ENCODE peak calls at places on chromosomes 4 and X, in four cellular contexts. One of them, this sample, is unnamed.

GRCh38 chr4:190121759-190122158 is 51.8 kb upstream of the DUX4 start:
- DNase-seq in HepG2: no peak
- DNase-seq in transverse colon: no peak
- DNase-seq in SK-N-MC: no peak
- DNase-seq in this sample: peak; percentile 84

GRCh38 chrX:39648548-39649254 is 449.1 kb downstream of the BCOR start:
- DNase-seq in transverse colon: no peak
- DNase-seq in HepG2: no peak
- DNase-seq in SK-N-MC: no peak
- DNase-seq in this sample: no peak

GRCh38 chrX:55290963-55291362 is 26.2 kb upstream of the PAGE3 start:
- DNase-seq in HepG2: no peak
- DNase-seq in SK-N-MC: no peak
- DNase-seq in transverse colon: no peak
- DNase-seq in this sample: no peak

GRCh38 chr4:14916554-14917304 is 85.6 kb upstream of the CPEB2 start:
- DNase-seq in transverse colon: no peak
- DNase-seq in HepG2: peak; percentile 23
- DNase-seq in SK-N-MC: no peak
- DNase-seq in this sample: no peak

GRCh38 chr4:162650166-162650565 is 486.4 kb upstream of the FSTL5 start:
- DNase-seq in SK-N-MC: no peak
- DNase-seq in HepG2: no peak
- DNase-seq in transverse colon: no peak
- DNase-seq in this sample: no peak

GRCh38 chr4:87465739-87466366 is 43.5 kb downstream of the NUDT9 start:
- DNase-seq in transverse colon: no peak
- DNase-seq in HepG2: peak; percentile 45
- DNase-seq in SK-N-MC: peak; percentile 35
- DNase-seq in this sample: no peak

GRCh38 chr4:52376107-52376704 is 282.9 kb downstream of the USP46 start:
- DNase-seq in SK-N-MC: peak; percentile 20
- DNase-seq in HepG2: peak; percentile 45
- DNase-seq in transverse colon: no peak
- DNase-seq in this sample: no peak

GRCh38 chr4:173522160-173522873 is 7.7 kb downstream of the HAND2 start:
- DNase-seq in transverse colon: peak; percentile 71
- DNase-seq in HepG2: no peak
- DNase-seq in SK-N-MC: no peak
- DNase-seq in this sample: peak; percentile 79

GRCh38 chr4:76155979-76156378 is 7.8 kb upstream of the NUP54 start:
- DNase-seq in transverse colon: no peak
- DNase-seq in SK-N-MC: no peak
- DNase-seq in HepG2: no peak
- DNase-seq in this sample: no peak

GRCh38 chr4:36841583-36842326 is 402.8 kb upstream of the NWD2 start:
- DNase-seq in HepG2: no peak
- DNase-seq in transverse colon: no peak
- DNase-seq in SK-N-MC: no peak
- DNase-seq in this sample: no peak

GRCh38 chr4:72701987-72702819 is 133.2 kb upstream of the ADAMTS3 start:
- DNase-seq in SK-N-MC: peak; percentile 32
- DNase-seq in HepG2: peak; percentile 42
- DNase-seq in transverse colon: no peak
- DNase-seq in this sample: no peak

GRCh38 chr4:155759372-155760252 is 791 bp downstream of the GUCY1B1 start:
- DNase-seq in HepG2: no peak
- DNase-seq in transverse colon: peak; percentile 23
- DNase-seq in SK-N-MC: no peak
- DNase-seq in this sample: peak; percentile 83

GRCh38 chrX:77434949-77435348 is 12.2 kb upstream of the FGF16 start:
- DNase-seq in SK-N-MC: no peak
- DNase-seq in transverse colon: no peak
- DNase-seq in HepG2: no peak
- DNase-seq in this sample: no peak

GRCh38 chr4:110275871-110276270 is 77.5 kb upstream of the ELOVL6 start:
- DNase-seq in transverse colon: no peak
- DNase-seq in HepG2: no peak
- DNase-seq in SK-N-MC: no peak
- DNase-seq in this sample: no peak

GRCh38 chr4:132316738-132317137 is 832.4 kb upstream of the PCDH10 start:
- DNase-seq in transverse colon: no peak
- DNase-seq in HepG2: no peak
- DNase-seq in SK-N-MC: no peak
- DNase-seq in this sample: no peak

GRCh38 chrX:41471786-41472185 is 24.6 kb downstream of the NYX start:
- DNase-seq in HepG2: no peak
- DNase-seq in SK-N-MC: no peak
- DNase-seq in transverse colon: no peak
- DNase-seq in this sample: no peak

GRCh38 chr4:177239878-177240277 is 69.8 kb upstream of the NEIL3 start:
- DNase-seq in HepG2: no peak
- DNase-seq in SK-N-MC: no peak
- DNase-seq in transverse colon: no peak
- DNase-seq in this sample: no peak

GRCh38 chr4:172982151-172982590 is 186.4 kb upstream of the GALNT7 start:
- DNase-seq in transverse colon: no peak
- DNase-seq in HepG2: no peak
- DNase-seq in SK-N-MC: no peak
- DNase-seq in this sample: no peak

GRCh38 chr4:99144070-99144469 is at the start of gene ADH4:
- DNase-seq in SK-N-MC: no peak
- DNase-seq in transverse colon: peak; percentile 19
- DNase-seq in HepG2: peak; percentile 83
- DNase-seq in this sample: no peak

GRCh38 chr4:81723927-81724587 is 252.3 kb upstream of the RASGEF1B start:
- DNase-seq in HepG2: no peak
- DNase-seq in SK-N-MC: no peak
- DNase-seq in transverse colon: peak; percentile 31
- DNase-seq in this sample: no peak

DNA sequence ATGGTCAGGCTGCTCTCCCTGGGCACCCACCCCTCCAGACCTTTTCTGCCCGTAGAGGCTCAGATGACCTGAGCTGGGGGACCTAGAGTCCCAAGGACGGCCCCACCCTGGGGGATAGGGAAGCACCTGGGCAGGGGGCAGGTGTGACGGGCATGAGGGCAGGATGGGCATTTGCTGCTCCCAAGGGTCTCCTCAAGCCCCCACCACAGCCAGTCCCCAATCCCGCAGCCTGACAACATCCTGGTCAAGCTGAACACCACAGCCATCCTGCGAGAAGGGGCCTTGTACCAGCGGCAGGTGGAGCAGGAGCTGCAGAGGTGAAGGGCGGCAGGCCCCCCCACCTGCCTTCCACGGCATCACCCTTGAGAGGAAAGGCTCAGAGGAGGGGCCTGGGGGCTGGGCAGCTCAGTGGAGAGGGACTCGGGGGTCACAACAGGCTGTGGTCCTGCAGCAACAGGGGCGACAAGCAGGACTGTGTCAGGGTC is 17.8 kb upstream of the RNF4 start:
- DNase-seq in SK-N-MC: no peak
- DNase-seq in transverse colon: no peak
- DNase-seq in HepG2: no peak
- DNase-seq in this sample: no peak
- TF ChIP-seq POLR2AphosphoS5 in SK-N-MC: no peak
- TF ChIP-seq POLR2AphosphoS5 in transverse colon: no peak
- TF ChIP-seq POLR2AphosphoS5 in HepG2: no peak
- TF ChIP-seq POLR2AphosphoS5 in this sample: no peak

DNA sequence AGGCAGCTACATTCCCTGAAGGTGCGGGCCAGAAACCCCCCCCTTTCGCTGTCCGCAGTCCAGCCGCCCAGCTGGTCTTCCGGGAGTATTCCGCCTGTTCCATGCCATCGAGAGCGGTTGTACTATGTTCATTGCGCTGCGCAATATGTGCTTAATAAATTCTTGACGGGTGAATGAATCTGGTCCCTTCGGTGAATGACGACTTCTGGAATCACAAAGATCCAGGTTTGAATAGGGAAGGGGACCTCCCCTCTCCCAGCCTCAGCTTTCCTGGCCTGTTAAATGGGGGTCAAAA is 777 bp upstream of the TFE3 start:
- DNase-seq in SK-N-MC: no peak
- DNase-seq in HepG2: no peak
- DNase-seq in transverse colon: no peak
- DNase-seq in this sample: no peak
- H3K4me3 ChIP-seq in SK-N-MC: peak overlapping the region; percentile 76
- H3K4me3 ChIP-seq in HepG2: peak overlapping the region; percentile 65
- H3K4me3 ChIP-seq in transverse colon: peak overlapping the region; percentile 26
- H3K4me3 ChIP-seq in this sample: no peak overlapping the region

GRCh38 chr4:38080575-38080974 is 120.4 kb downstream of the PTTG2 start:
- DNase-seq in transverse colon: no peak
- DNase-seq in SK-N-MC: no peak
- DNase-seq in HepG2: no peak
- DNase-seq in this sample: no peak
- TF ChIP-seq POLR2AphosphoS5 in transverse colon: no peak
- TF ChIP-seq POLR2AphosphoS5 in SK-N-MC: no peak
- TF ChIP-seq POLR2AphosphoS5 in HepG2: no peak
- TF ChIP-seq POLR2AphosphoS5 in this sample: no peak

DNA sequence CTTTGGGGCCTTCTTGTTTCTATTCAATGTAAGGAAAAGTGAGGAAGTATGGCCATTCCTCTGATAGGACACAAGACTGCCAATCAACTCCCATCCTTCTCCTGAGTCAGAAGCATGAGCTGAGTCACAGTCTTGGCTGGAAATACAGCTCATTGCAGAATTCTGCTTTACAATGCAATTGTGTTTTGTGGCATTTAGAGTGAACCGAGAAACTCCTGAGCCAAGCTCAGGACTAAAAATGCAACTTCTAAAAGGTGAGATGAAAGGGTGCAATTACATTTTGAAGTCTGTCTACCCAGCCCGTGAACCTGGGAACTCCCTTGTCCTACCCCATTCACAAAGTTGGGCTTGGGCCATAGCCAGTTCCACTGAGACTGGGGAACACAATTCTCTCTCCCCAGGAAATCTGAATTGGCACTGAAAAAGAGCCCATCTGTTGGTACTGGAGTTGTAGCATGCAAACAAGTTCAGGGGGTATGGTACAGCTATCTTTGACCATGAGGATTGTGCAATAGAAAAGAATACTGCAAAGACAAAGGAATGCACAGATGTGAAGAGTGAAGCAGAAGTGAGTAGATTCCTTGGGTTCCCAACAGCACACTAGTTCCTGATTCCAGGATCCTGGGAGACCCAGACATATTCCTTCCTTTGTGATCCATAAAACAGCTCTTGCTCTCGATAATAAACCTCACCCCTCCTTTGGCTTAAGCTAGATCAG is 43.1 kb upstream of the CTAG2 start:
- DNase-seq in SK-N-MC: no peak
- DNase-seq in transverse colon: no peak
- DNase-seq in HepG2: no peak
- DNase-seq in this sample: no peak
- H3K4me3 ChIP-seq in SK-N-MC: no peak overlapping the region
- H3K4me3 ChIP-seq in transverse colon: no peak overlapping the region
- H3K4me3 ChIP-seq in HepG2: no peak overlapping the region
- H3K4me3 ChIP-seq in this sample: no peak overlapping the region

GRCh38 chr4:23533859-23534258 is 356.0 kb downstream of the PPARGC1A start:
- DNase-seq in transverse colon: no peak
- DNase-seq in SK-N-MC: no peak
- DNase-seq in HepG2: no peak
- DNase-seq in this sample: no peak
- TF ChIP-seq POLR2AphosphoS5 in transverse colon: no peak
- TF ChIP-seq POLR2AphosphoS5 in SK-N-MC: no peak
- TF ChIP-seq POLR2AphosphoS5 in HepG2: no peak
- TF ChIP-seq POLR2AphosphoS5 in this sample: no peak

GRCh38 chrX:149539283-149540132 is 1.3 kb upstream of the EOLA1 start:
- DNase-seq in transverse colon: peak; percentile 90
- DNase-seq in SK-N-MC: peak; percentile 78
- DNase-seq in HepG2: peak; percentile 81
- DNase-seq in this sample: peak; percentile 96

GRCh38 chrX:149541521-149542047 is 772 bp downstream of the EOLA1 start:
- DNase-seq in SK-N-MC: no peak
- DNase-seq in transverse colon: no peak
- DNase-seq in HepG2: no peak
- DNase-seq in this sample: no peak

GRCh38 chrX:149540621-149541520 is at the start of gene EOLA1:
- DNase-seq in SK-N-MC: peak; percentile 86
- DNase-seq in transverse colon: peak; percentile 91
- DNase-seq in HepG2: peak; percentile 92
- DNase-seq in this sample: peak; percentile 97

DNA sequence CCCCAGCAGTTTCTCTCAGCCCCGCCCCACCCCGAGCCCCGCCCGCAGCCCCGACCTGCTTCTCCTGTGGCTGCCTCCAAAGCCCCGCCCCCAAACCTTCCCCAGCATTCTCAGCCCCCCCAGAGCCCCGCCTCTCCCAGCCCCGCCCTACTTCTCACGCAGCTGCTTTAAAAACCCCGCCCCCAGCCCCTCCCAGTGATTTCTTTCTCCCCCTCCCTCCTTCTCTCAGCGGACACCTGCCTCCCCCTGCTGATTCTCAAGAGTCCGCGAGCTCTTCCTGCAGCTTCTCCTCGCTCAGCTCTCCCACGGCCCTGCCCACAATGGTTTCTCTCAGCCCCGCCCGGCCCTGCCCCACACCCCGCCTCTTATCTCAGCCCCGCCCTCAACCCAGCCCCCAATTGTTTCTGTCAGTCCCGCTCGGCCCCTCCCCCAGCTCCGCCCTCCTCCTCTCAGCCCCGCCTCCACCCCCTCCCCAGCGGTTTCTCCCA is 635 bp upstream of the EOLA1 start:
- DNase-seq in HepG2: peak; percentile 70
- DNase-seq in transverse colon: peak; percentile 93
- DNase-seq in SK-N-MC: peak; percentile 10
- DNase-seq in this sample: peak; percentile 95
- H3K4me3 ChIP-seq in HepG2: peak overlapping the region; percentile 18
- H3K4me3 ChIP-seq in transverse colon: peak overlapping the region; percentile 84
- H3K4me3 ChIP-seq in SK-N-MC: peak overlapping the region; percentile 86
- H3K4me3 ChIP-seq in this sample: peak overlapping the region; percentile 54

This sample was measured in spleen.